ENCODE peak calls at places on chromosomes 5 and 9, in six cellular contexts. Y is LHCN-M2; L is activated CD4-positive, alpha-beta T cell treated with anti-CD3 and anti-CD28 coated beads, Interleukin-2, amount 10 ng/mL, durations not matched to agents 7 days and 5 days; F is amygdala; T is astrocyte of the spinal cord; N is mammary epithelial cell. D is an unnamed sample.

GRCh38 chr5:148532962-148533670 is 121.2 kb downstream of the HTR4 start:
- DNase-seq in Y (no peak), L (no peak), F (no peak), T (no peak), N (no peak), D (no peak)

GRCh38 chr5:132486318-132487094 is 4.1 kb downstream of the IRF1 start:
- DNase-seq in Y (no peak), L (no peak), F (no peak), T (no peak), N (no peak), D (no peak)

GRCh38 chr9:72355153-72355552 is 9.9 kb downstream of the ZFAND5 start:
- DNase-seq in Y (no peak), L (no peak), F (no peak), T (no peak), N (no peak), D (no peak)

GRCh38 chr9:25557645-25558300 is 120.5 kb downstream of the TUSC1 start:
- DNase-seq in Y (no peak), L (no peak), F (no peak), T (no peak), N (no peak), D (no peak)

GRCh38 chr5:157651623-157652376 is 438 bp downstream of the SOX30 start:
- DNase-seq in Y (no peak), L (peak), F (no peak), T (peak), N (peak), D (no peak)

GRCh38 chr5:109936996-109937395 is 247.3 kb downstream of the MAN2A1 start:
- DNase-seq in Y (no peak), L (no peak), F (no peak), T (no peak), N (peak), D (no peak)

GRCh38 chr5:77143998-77144836 is 57.1 kb upstream of the ZBED3 start:
- DNase-seq in Y (peak), L (peak), F (no peak), T (peak), N (peak), D (peak)

GRCh38 chr5:121987685-121988073 is 25.9 kb downstream of the SRFBP1 start:
- DNase-seq in Y (peak), L (no peak), F (no peak), T (no peak), N (no peak), D (no peak)

GRCh38 chr9:12862596-12862995 is 87.8 kb downstream of the LURAP1L start:
- DNase-seq in Y (no peak), L (no peak), F (no peak), T (no peak), N (no peak), D (no peak)

GRCh38 chr5:68225188-68225910 is 9.8 kb downstream of the PIK3R1 start:
- DNase-seq in Y (peak), L (no peak), F (no peak), T (peak), N (peak), D (no peak)

GRCh38 chr9:107340920-107341632 is 58.0 kb downstream of the RAD23B start:
- DNase-seq in Y (peak), L (peak), F (no peak), T (peak), N (peak), D (peak)

GRCh38 chr9:5949103-5949699 is 58.5 kb downstream of the MLANA start:
- DNase-seq in Y (peak), L (peak), F (no peak), T (no peak), N (peak), D (no peak)

GRCh38 chr9:2574215-2574614 is 47.4 kb upstream of the VLDLR start:
- DNase-seq in Y (no peak), L (no peak), F (no peak), T (no peak), N (peak), D (no peak)

GRCh38 chr9:112162644-112163413 is 12.3 kb downstream of the SUSD1 start:
- DNase-seq in Y (no peak), L (no peak), F (no peak), T (no peak), N (no peak), D (no peak)

GRCh38 chr5:103407399-103407798 is 148.8 kb downstream of the MACIR start:
- DNase-seq in Y (no peak), L (no peak), F (no peak), T (peak), N (no peak), D (no peak)

GRCh38 chr5:132056610-132057497 is 3.6 kb upstream of the IL3 start:
- DNase-seq in Y (no peak), L (no peak), F (no peak), T (no peak), N (no peak), D (no peak)

GRCh38 chr9:93555370-93555769 is 21.0 kb upstream of the PHF2 start:
- DNase-seq in Y (no peak), L (no peak), F (no peak), T (no peak), N (no peak), D (no peak)

GRCh38 chr5:154086123-154086522 is 47.4 kb downstream of the MFAP3 start:
- DNase-seq in Y (no peak), L (no peak), F (no peak), T (no peak), N (no peak), D (no peak)

GRCh38 chr9:91274950-91275349 is 86.8 kb downstream of the AUH start:
- DNase-seq in Y (no peak), L (no peak), F (no peak), T (no peak), N (no peak), D (no peak)

GRCh38 chr9:93579711-93580516 is 3.5 kb downstream of the PHF2 start:
- DNase-seq in Y (no peak), L (no peak), F (no peak), T (no peak), N (no peak), D (no peak)

GRCh38 chr9:126151031-126151670 is 175.5 kb upstream of the MVB12B start:
- DNase-seq in Y (no peak), L (no peak), F (no peak), T (no peak), N (no peak), D (no peak)

GRCh38 chr5:132293992-132294727 is at the start of gene SLC22A4:
- DNase-seq in Y (peak), L (peak), F (peak), T (peak), N (peak), D (peak)

GRCh38 chr9:116939605-116940004 is 252.5 kb downstream of the TRIM32 start:
- DNase-seq in Y (no peak), L (no peak), F (no peak), T (peak), N (no peak), D (no peak)

GRCh38 chr5:56669534-56670483 is 145.5 kb upstream of the MAP3K1 start:
- DNase-seq in Y (no peak), L (peak), F (no peak), T (no peak), N (peak), D (no peak)

GRCh38 chr9:130391863-130392262 is 52.9 kb upstream of the ASS1 start:
- DNase-seq in Y (no peak), L (no peak), F (no peak), T (no peak), N (no peak), D (no peak)